ENCODE peak calls at places on chromosomes 1 and 21, in ten cellular contexts. B is mammary epithelial cell, E is CD14-positive monocyte, C is AG08395, Y is upper lobe of right lung, U is HTR-8/SVneo, M is hepatic stellate cell, Q is heart left ventricle, G is nucleus accumbens, S is D721Med. N is an unnamed sample.

GRCh38 chr1:186681806-186682205 is 1.6 kb upstream of the PTGS2 start:
- DNase-seq in B (no peak), E (no peak), C (no peak), Y (no peak), U (no peak), M (peak; percentile 21), Q (no peak), G (no peak), S (no peak), N (no peak)

GRCh38 chr1:78432016-78432415 is 58.8 kb upstream of the PTGFR start:
- DNase-seq in B (no peak), E (no peak), C (no peak), Y (no peak), U (no peak), M (no peak), Q (no peak), G (no peak), S (no peak), N (no peak)

GRCh38 chr1:43878440-43878839 is 55.2 kb upstream of the ARTN start:
- DNase-seq in B (no peak), E (no peak), C (no peak), Y (no peak), U (no peak), M (no peak), Q (no peak), G (no peak), S (no peak), N (no peak)

GRCh38 chr1:183287191-183287675 is 101.2 kb downstream of the LAMC2 start:
- DNase-seq in B (no peak), E (no peak), C (no peak), Y (no peak), U (no peak), M (no peak), Q (peak; percentile 94), G (no peak), S (no peak), N (no peak)

GRCh38 chr1:112954059-112954458 is 1.9 kb downstream of the SLC16A1 start:
- DNase-seq in B (no peak), E (no peak), C (no peak), Y (no peak), U (no peak), M (no peak), Q (no peak), G (no peak), S (no peak), N (no peak)

GRCh38 chr1:29687601-29688244 is 451.4 kb downstream of the PTPRU start:
- DNase-seq in B (no peak), E (no peak), C (peak; percentile 68), Y (peak; percentile 6), U (no peak), M (no peak), Q (no peak), G (no peak), S (no peak), N (no peak)

GRCh38 chr1:26218906-26219494 is 15.0 kb upstream of the CEP85 start:
- DNase-seq in B (no peak), E (no peak), C (no peak), Y (no peak), U (no peak), M (no peak), Q (peak; percentile 62), G (no peak), S (no peak), N (no peak)

GRCh38 chr21:29096619-29097018 is 23.2 kb upstream of the CCT8 start:
- DNase-seq in B (no peak), E (no peak), C (no peak), Y (no peak), U (no peak), M (no peak), Q (no peak), G (no peak), S (no peak), N (no peak)

GRCh38 chr1:158520955-158521665 is 33.1 kb downstream of the OR6Y1 start:
- DNase-seq in B (no peak), E (no peak), C (no peak), Y (no peak), U (no peak), M (no peak), Q (no peak), G (no peak), S (no peak), N (no peak)

GRCh38 chr1:156114919-156115513 is 505 bp downstream of the LMNA start:
- DNase-seq in B (peak; percentile 24), E (no peak), C (no peak), Y (peak; percentile 80), U (no peak), M (no peak), Q (peak; percentile 73), G (no peak), S (no peak), N (peak; percentile 79)

GRCh38 chr1:228182296-228183030 is 16.9 kb downstream of the IBA57 start:
- DNase-seq in B (no peak), E (no peak), C (no peak), Y (no peak), U (no peak), M (no peak), Q (no peak), G (no peak), S (no peak), N (no peak)

N was measured in anterior cingulate cortex.